ENCODE peak calls at places on chromosomes 5 and 9, in five cellular contexts. Q is psoas muscle, S is body of pancreas, C is sigmoid colon, J is Caco-2. R is an unnamed sample. For H3K4me1, the result is how much of the 10 kb centered on the place peaks cover.

GRCh38 chr5:171957591-171958251 is 48.7 kb downstream of the FBXW11 start:
- DNase-seq in J (no peak), C (no peak), Q (no peak), S (peak), R (no peak)

GRCh38 chr5:174876-175465 is 16.3 kb upstream of the LRRC14B start:
- DNase-seq in J (no peak), C (peak), Q (peak), S (no peak), R (no peak)

GRCh38 chr5:79086116-79086515 is 16.5 kb downstream of the BHMT2 start:
- DNase-seq in S (no peak), J (no peak), Q (no peak), C (no peak), R (no peak)

GRCh38 chr5:96408276-96408777 is 24.7 kb downstream of the PCSK1 start:
- DNase-seq in J (no peak), Q (no peak), C (no peak), S (no peak), R (no peak)

GRCh38 chr9:112061152-112061740 is 113.9 kb downstream of the SUSD1 start:
- DNase-seq in J (no peak), S (peak), C (peak), Q (peak), R (peak)

GRCh38 chr5:96699186-96699820 is 37.1 kb downstream of the CAST start:
- DNase-seq in J (no peak), C (no peak), Q (no peak), S (no peak), R (no peak)

GRCh38 chr5:143673676-143674468 is 138.1 kb upstream of the HMHB1 start:
- DNase-seq in C (no peak), S (no peak), J (no peak), Q (no peak), R (no peak)

GRCh38 chr5:38809388-38810359 is 36.1 kb upstream of the OSMR start:
- DNase-seq in S (peak), C (peak), Q (peak), J (peak), R (peak)

GRCh38 chr9:109082091-109082620 is 37.6 kb downstream of the TMEM245 start:
- DNase-seq in C (no peak), S (no peak), J (no peak), Q (no peak), R (no peak)

GRCh38 chr5:100901851-100902341 is 1.2 kb downstream of the ST8SIA4 start:
- DNase-seq in J (no peak), S (peak), Q (peak), C (peak), R (peak)

GRCh38 chr5:149849280-149849985 is 95.2 kb downstream of the PDE6A start:
- DNase-seq in C (no peak), S (no peak), Q (no peak), J (no peak), R (no peak)

GRCh38 chr9:36793277-36793676 is 220.6 kb downstream of the MELK start:
- DNase-seq in Q (no peak), J (no peak), C (no peak), S (no peak), R (no peak)

GRCh38 chr9:31028137-31028536 is 1356.3 kb upstream of the ACO1 start:
- DNase-seq in J (no peak), S (no peak), Q (no peak), C (no peak), R (no peak)

GRCh38 chr9:113906411-113907110 is 30.5 kb downstream of the ZNF618 start:
- DNase-seq in Q (no peak), J (no peak), S (no peak), C (no peak), R (no peak)

GRCh38 chr5:177471610-177472356 is 1.7 kb downstream of the DBN1 start:
- DNase-seq in J (no peak), Q (peak), S (no peak), C (peak), R (peak)

GRCh38 chr5:5341531-5342292 is 80.8 kb upstream of the ICE1 start:
- DNase-seq in Q (no peak), J (peak), C (no peak), S (no peak), R (no peak)

GRCh38 chr9:133277467-133277866 is 2.5 kb upstream of the ABO start:
- DNase-seq in Q (no peak), J (no peak), C (no peak), S (no peak), R (no peak)

GRCh38 chr9:90029996-90030395 is 425.2 kb downstream of the GADD45G start:
- DNase-seq in S (no peak), C (no peak), J (no peak), Q (no peak), R (no peak)

GRCh38 chr5:78211052-78211451 is 83.4 kb downstream of the AP3B1 start:
- DNase-seq in J (no peak), Q (no peak), C (no peak), S (no peak), R (no peak)

GRCh38 chr5:147037517-147038205 is 159.1 kb upstream of the PPP2R2B start:
- DNase-seq in J (no peak), C (no peak), Q (no peak), S (no peak), R (no peak)

GRCh38 chr9:130934702-130935659 is 4.1 kb downstream of the FIBCD1 start:
- DNase-seq in Q (no peak), S (no peak), C (no peak), J (peak), R (no peak)

GRCh38 chr9:117448066-117448465 is 33.2 kb upstream of the ASTN2 start:
- DNase-seq in Q (no peak), J (no peak), S (no peak), C (no peak), R (no peak)

GRCh38 chr9:36828574-36829141 is 205.4 kb downstream of the PAX5 start:
- DNase-seq in C (peak), J (no peak), S (no peak), Q (no peak), R (no peak)

GRCh38 chr5:3220201-3220600 is 375.4 kb upstream of the IRX1 start:
- DNase-seq in S (no peak), J (no peak), Q (no peak), C (no peak), R (no peak)

GRCh38 chr5:65307088-65307487 is 174.6 kb downstream of the ADAMTS6 start:
- DNase-seq in C (no peak), S (no peak), J (no peak), Q (no peak), R (no peak)

GRCh38 chr5:4976918-4977317 is 163.2 kb upstream of the ADAMTS16 start:
- DNase-seq in Q (no peak), C (no peak), S (no peak), J (no peak), R (no peak)

GRCh38 chr9:7844283-7844682 is 44.7 kb upstream of the DMAC1 start:
- DNase-seq in C (no peak), S (peak), Q (no peak), J (no peak), R (no peak)

GRCh38 chr9:35294066-35294465 is 132.3 kb downstream of the UNC13B start:
- DNase-seq in Q (no peak), J (no peak), C (no peak), S (no peak), R (no peak)

GRCh38 chr9:14366071-14366470 is 52.1 kb upstream of the NFIB start:
- DNase-seq in S (peak), J (no peak), C (peak), Q (peak), R (no peak)

GRCh38 chr5:92019376-92019990 is 636.4 kb upstream of the ARRDC3 start:
- DNase-seq in J (no peak), S (no peak), C (no peak), Q (no peak), R (no peak)

GRCh38 chr5:146240951-146241350 is 37.5 kb downstream of the RBM27 start:
- DNase-seq in Q (no peak), J (no peak), C (no peak), S (no peak), R (no peak)

GRCh38 chr9:77149879-77150278 is 27.5 kb upstream of the VPS13A start:
- DNase-seq in Q (no peak), C (no peak), J (no peak), S (no peak), R (no peak)

GRCh38 chr5:82396396-82396795 is 118.2 kb upstream of the RPS23 start:
- DNase-seq in J (no peak), Q (no peak), S (no peak), C (no peak), R (no peak)

GRCh38 chr9:93686880-93687236 is 110.5 kb downstream of the PHF2 start:
- DNase-seq in S (no peak), C (no peak), Q (no peak), J (peak), R (no peak)

GRCh38 chr5:54663876-54664275 is 146.3 kb downstream of the SNX18 start:
- DNase-seq in J (no peak), C (peak), Q (peak), S (peak), R (peak)

DNA sequence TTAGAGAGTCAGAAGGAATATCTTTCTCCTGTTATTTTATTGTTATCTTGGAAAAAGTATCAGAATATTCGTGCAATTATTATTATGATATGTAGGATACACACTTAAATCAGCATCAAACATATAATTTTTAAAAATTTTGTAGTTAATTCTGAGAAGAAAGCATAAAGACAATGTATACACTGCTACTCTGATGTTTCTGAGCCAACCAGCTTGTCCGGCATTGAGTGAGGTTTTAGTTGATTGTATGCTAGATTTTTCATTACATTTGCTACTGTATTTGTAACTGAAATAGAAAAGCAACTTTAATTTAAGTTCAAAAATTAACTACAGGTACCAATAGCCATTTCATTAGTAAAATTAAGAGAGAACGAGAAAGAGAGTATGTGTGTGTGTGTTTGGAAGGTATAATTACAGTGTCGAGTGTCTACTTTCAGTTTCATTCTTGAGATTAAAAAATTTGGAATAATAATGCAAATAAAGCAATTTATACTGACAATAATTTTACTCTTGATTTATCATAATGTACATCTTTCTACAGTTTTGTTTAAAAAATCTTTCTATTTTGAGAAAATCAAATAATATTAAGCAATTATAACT is 160.4 kb upstream of the CDH12 start:
- DNase-seq in S (no peak), Q (no peak), C (no peak), J (no peak), R (no peak)
- H3K4me3 ChIP-seq in S (no peak), Q (peak), C (peak), J (no peak), R (no peak)

GRCh38 chr9:33108472-33108871 is 32.0 kb upstream of the SMU1 start:
- DNase-seq in C (no peak), J (no peak), S (no peak), Q (no peak), R (no peak)

GRCh38 chr9:33109097-33109496 is 32.6 kb upstream of the SMU1 start:
- DNase-seq in J (no peak), Q (no peak), C (no peak), S (no peak), R (no peak)

GRCh38 chr9:33110686-33111085 is 34.2 kb upstream of the SMU1 start:
- DNase-seq in J (no peak), Q (no peak), C (no peak), S (no peak), R (no peak)

GRCh38 chr9:33111621-33112020 is 35.1 kb upstream of the SMU1 start:
- DNase-seq in S (no peak), Q (no peak), J (no peak), C (no peak), R (no peak)

DNA sequence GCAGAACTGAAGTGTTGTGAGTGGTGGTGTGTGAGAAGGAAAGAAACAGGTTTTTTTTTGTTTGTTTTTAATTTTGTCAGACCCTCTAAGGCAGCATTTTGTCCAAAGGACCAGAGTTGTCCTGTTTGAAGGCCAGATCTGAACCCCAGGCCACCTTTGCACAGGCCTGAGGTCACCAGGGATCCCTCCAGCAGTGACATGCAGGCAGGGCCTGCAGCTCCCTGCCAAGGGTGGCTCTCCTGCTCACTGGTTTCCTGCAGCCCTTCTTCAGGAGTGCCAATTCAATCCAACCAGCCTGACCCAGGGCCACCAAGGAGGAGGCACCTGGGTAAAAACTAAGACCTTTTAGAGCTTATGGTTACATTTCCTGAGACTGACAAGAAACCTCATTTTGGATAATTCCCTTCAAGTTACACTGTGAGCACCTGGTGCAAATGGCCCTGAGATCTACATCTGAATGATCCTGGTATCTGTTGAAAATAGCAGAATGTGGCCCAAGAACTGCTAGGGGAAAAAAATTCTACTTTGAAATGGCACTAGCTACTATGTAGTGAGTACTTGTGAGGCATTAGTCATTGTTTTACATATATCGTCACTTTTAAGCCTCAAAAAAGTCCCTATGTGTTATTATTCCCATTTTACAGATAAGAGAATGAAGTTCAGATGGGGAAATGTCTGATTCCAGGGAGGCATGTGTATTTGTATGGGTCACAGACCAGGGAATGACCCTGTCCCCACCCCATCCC is 33.5 kb upstream of the SMU1 start:
- DNase-seq in S (no peak), Q (no peak), C (no peak), J (no peak), R (no peak)
- H3K4me1 ChIP-seq in S (under half), Q (under half), C (under half), J (under half), R (under half)

GRCh38 chr5:36875051-36875788 is 1.3 kb upstream of the NIPBL start:
- DNase-seq in S (peak), C (peak), Q (peak), J (peak), R (peak)

GRCh38 chr5:36875789-36876388 is 680 bp upstream of the NIPBL start:
- DNase-seq in Q (peak), C (peak), S (peak), J (peak), R (peak)

GRCh38 chr5:36876965-36877666 is 547 bp downstream of the NIPBL start:
- DNase-seq in C (peak), J (peak), Q (peak), S (peak), R (peak)

GRCh38 chr5:36877667-36878420 is 1.3 kb downstream of the NIPBL start:
- DNase-seq in Q (no peak), C (no peak), S (no peak), J (no peak), R (no peak)

GRCh38 chr5:36876389-36876964 is at the start of gene NIPBL:
- DNase-seq in S (peak), J (peak), Q (peak), C (peak), R (peak)
- TF ChIP-seq CTCF in S (no peak), J (no peak), Q (no peak), C (no peak), R (no peak)

GRCh38 chr9:106203832-106204516 is 509.6 kb downstream of the TMEM38B start:
- DNase-seq in C (no peak), S (no peak), Q (no peak), J (no peak), R (no peak)

GRCh38 chr9:106207298-106207697 is 513.0 kb downstream of the TMEM38B start:
- DNase-seq in C (no peak), Q (no peak), S (no peak), J (no peak), R (no peak)
- H3K4me3 ChIP-seq in C (no peak), Q (no peak), S (no peak), J (no peak), R (no peak)

DNA sequence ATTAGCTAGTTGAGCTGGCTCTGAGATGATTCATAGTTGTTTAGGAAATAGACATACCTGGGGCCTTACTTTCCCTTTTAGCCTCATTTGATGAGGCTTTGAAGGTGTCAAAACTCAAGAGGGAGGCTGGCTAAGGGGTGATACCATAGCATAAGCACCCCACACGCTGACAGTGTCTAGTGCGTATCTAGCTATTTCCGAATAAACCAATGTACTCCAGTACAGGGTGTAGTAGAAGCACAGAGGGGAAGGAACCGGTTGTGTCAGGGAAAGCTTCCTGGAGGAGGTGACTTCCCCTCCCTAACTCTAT is 63.3 kb upstream of the SLC25A51 start:
- DNase-seq in J (no peak), Q (no peak), S (no peak), C (no peak), R (no peak)
- H3K4me1 ChIP-seq in J (half or more), Q (under half), S (half or more), C (under half), R (under half)

R was measured in thyroid gland.